ENCODE peak calls at places on chromosomes 4 and X, in seven cellular contexts. W, F, D, C, J, P and V are unnamed samples. For H3K4me1, the result is how much of the 10 kb centered on the place peaks cover.

GRCh38 chr4:185112104-185112503 is 31.0 kb upstream of the SLC25A4 start:
- DNase-seq in W (peak), F (peak), D (no peak), C (peak), J (no peak), P (no peak), V (peak)

GRCh38 chrX:123093792-123094191 is 90.3 kb upstream of the GRIA3 start:
- DNase-seq in W (no peak), F (no peak), D (no peak), C (no peak), J (no peak), P (no peak), V (no peak)

GRCh38 chr4:144820706-144821105 is 174.8 kb downstream of the HHIP start:
- DNase-seq in W (no peak), F (no peak), D (no peak), C (no peak), J (no peak), P (no peak), V (peak)

GRCh38 chrX:53685711-53686110 is 808 bp downstream of the HUWE1 start:
- DNase-seq in W (no peak), F (no peak), D (no peak), C (no peak), J (no peak), P (no peak), V (no peak)

GRCh38 chr4:128776794-128777216 is 32.7 kb upstream of the JADE1 start:
- DNase-seq in W (peak), F (no peak), D (no peak), C (peak), J (no peak), P (peak), V (peak)

GRCh38 chr4:146654648-146654975 is 15.9 kb downstream of the POU4F2 start:
- DNase-seq in W (no peak), F (no peak), D (no peak), C (no peak), J (no peak), P (no peak), V (no peak)

GRCh38 chrX:13085533-13085932 is 41.1 kb upstream of the FAM9C start:
- DNase-seq in W (no peak), F (no peak), D (no peak), C (no peak), J (no peak), P (no peak), V (no peak)

GRCh38 chr4:26171953-26172352 is 148.9 kb upstream of the RBPJ start:
- DNase-seq in W (peak), F (no peak), D (no peak), C (no peak), J (no peak), P (no peak), V (peak)

GRCh38 chrX:107324493-107325310 is 118.3 kb downstream of the DNAAF6 start:
- DNase-seq in W (peak), F (peak), D (no peak), C (no peak), J (peak), P (peak), V (peak)

GRCh38 chr4:26936284-26937065 is 75.8 kb downstream of the STIM2 start:
- DNase-seq in W (no peak), F (no peak), D (no peak), C (no peak), J (no peak), P (no peak), V (no peak)

GRCh38 chr4:105710678-105711077 is 2.1 kb downstream of the GSTCD start:
- DNase-seq in W (no peak), F (no peak), D (no peak), C (no peak), J (no peak), P (no peak), V (no peak)

GRCh38 chr4:105709081-105709450 is 482 bp downstream of the GSTCD start:
- DNase-seq in W (peak), F (peak), D (no peak), C (no peak), J (no peak), P (peak), V (peak)

GRCh38 chr4:105707783-105708182 is 706 bp downstream of the INTS12 start:
- DNase-seq in W (no peak), F (no peak), D (no peak), C (no peak), J (no peak), P (no peak), V (no peak)

GRCh38 chr4:105708376-105709080 is at the start of the genes GSTCD and INTS12:
- DNase-seq in W (peak), F (peak), D (peak), C (peak), J (peak), P (peak), V (peak)

GRCh38 chr4:105710012-105710600 is 1.5 kb downstream of the GSTCD start:
- DNase-seq in W (no peak), F (no peak), D (no peak), C (no peak), J (no peak), P (no peak), V (no peak)
- H3K4me1 ChIP-seq in W (under half), F (under half), D (under half), C (under half), J (under half), P (under half), V (under half)

GRCh38 chrX:116409224-116409623 is 27.2 kb upstream of the SLC6A14 start:
- DNase-seq in W (peak), F (no peak), D (no peak), C (no peak), J (no peak), P (no peak), V (no peak)
- TF ChIP-seq CTCF in W (no peak), F (no peak), D (no peak), C (no peak), J (no peak), P (no peak), V (no peak)

GRCh38 chr4:40307627-40308497 is 27.3 kb upstream of the CHRNA9 start:
- DNase-seq in W (no peak), F (peak), D (no peak), C (no peak), J (peak), P (peak), V (no peak)
- H3K4me3 ChIP-seq in W (no peak), F (peak), D (no peak), C (no peak), J (no peak), P (no peak), V (no peak)

GRCh38 chr4:54945838-54946237 is 179.6 kb downstream of the KDR start:
- DNase-seq in W (no peak), F (no peak), D (no peak), C (no peak), J (no peak), P (no peak), V (no peak)
- H3K4me1 ChIP-seq in W (under half), F (under half), D (under half), C (under half), J (under half), P (under half), V (under half)

DNA sequence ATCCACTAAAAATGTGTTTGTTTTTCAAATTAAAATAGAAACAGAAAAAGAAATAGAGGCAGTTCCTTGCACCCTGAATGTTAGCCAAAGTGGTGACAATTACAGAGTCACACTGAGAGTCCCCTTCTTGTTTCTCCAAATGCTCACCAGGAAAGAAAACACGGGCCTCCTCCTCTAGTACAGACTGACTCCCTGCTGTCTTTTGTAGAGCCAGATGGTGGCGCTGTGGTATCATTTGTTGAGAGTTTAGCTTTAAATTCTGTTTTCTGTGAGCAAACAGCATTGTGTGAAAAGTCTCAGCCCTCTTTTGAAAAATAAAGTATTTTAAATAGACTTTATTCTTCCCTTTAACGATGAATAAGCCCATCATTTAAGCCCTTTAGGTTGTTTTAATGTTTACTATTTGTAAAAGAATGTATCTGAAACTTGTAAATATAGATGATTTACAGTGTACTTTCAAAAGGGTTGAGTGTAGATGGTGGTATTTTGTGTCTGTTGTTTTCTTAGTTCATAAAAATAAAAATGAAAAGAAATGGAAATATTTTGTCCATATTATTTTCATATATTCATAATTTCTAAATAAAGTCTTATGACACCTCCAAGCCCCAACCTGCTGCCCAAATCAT is 36.9 kb upstream of the ATOH1 start:
- DNase-seq in W (peak), F (peak), D (no peak), C (no peak), J (no peak), P (peak), V (peak)
- TF ChIP-seq CTCF in W (peak), F (peak), D (peak), C (peak), J (peak), P (peak), V (peak)

GRCh38 chrX:148522006-148522405 is 21.6 kb downstream of the AFF2 start:
- DNase-seq in W (no peak), F (no peak), D (no peak), C (no peak), J (no peak), P (no peak), V (no peak)
- H3K4me3 ChIP-seq in W (no peak), F (no peak), D (no peak), C (no peak), J (no peak), P (no peak), V (no peak)

DNA sequence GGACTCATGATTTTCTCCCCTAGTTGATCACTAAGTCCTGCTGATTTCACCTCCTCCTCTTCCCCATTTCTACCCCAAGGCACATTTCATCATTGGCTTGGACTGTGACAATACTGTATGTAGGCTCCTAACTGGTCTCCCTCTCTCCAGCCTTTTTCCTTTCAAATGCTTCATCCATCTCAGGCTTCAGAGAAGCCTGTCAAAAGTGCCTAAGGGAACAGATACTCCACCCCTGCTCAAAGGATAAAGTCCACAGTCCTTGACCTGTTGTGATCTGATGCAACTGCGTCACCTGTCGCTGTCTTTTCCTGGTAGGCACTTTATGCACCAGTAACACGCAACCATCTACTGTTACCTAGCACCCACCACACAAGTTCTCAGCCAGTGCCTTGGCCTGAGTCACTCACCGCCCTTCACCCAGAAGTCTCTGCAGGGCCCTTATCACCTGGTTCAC is 12.8 kb downstream of the SCARB2 start:
- DNase-seq in W (peak), F (peak), D (no peak), C (no peak), J (no peak), P (peak), V (no peak)
- H3K4me1 ChIP-seq in W (half or more), F (half or more), D (half or more), C (half or more), J (under half), P (half or more), V (under half)

DNA sequence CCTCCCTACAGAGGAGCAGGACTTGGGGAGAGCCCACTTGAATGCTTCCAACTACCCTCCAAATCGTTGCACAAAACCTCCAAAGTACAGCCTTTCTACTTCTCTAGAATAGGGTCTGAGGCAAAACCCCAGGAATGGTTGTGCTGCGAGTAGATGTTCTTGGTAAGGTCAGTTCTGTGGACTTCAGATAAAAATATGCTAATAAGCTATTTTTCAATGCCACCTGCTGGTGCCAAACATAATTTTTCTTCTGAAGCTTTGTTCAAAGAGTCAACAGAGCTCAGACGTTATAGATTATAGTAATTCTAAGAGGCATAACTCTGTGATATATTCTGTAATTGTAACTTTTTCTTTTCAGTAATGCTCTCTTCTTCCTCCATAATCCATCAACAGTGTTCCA is 425.7 kb downstream of the GPAT3 start:
- DNase-seq in W (no peak), F (peak), D (no peak), C (no peak), J (no peak), P (no peak), V (no peak)
- TF ChIP-seq CTCF in W (peak), F (no peak), D (no peak), C (no peak), J (no peak), P (no peak), V (no peak)